ENCODE peak calls at places on chromosome 22, in seven cellular contexts. S is psoas muscle, G is endothelial cell of umbilical vein, R is fibroblast of lung, W is K562, Z is hepatocyte, D is stomach. H is an unnamed sample. For H3K36me3, the result is how much of the 10 kb centered on the place peaks cover.

GRCh38 chr22:38218661-38219331 is 17.0 kb downstream of the MAFF start:
- DNase-seq in D (peak), S (peak), Z (peak), R (peak), W (no peak), G (peak), H (no peak)

GRCh38 chr22:27850000-27850465 is 48.5 kb upstream of the MN1 start:
- DNase-seq in G (peak), D (peak), W (no peak), S (no peak), Z (no peak), R (no peak), H (no peak)

GRCh38 chr22:29037340-29037932 is 24.2 kb downstream of the C22orf31 start:
- DNase-seq in G (no peak), D (no peak), W (no peak), S (no peak), Z (no peak), R (no peak), H (no peak)

GRCh38 chr22:39725351-39726035 is 154.9 kb downstream of the CACNA1I start:
- DNase-seq in R (no peak), S (no peak), G (no peak), W (peak), Z (no peak), D (no peak), H (no peak)

GRCh38 chr22:39148727-39149535 is 3.5 kb downstream of the CBX7 start:
- DNase-seq in W (no peak), R (no peak), Z (peak), G (peak), D (peak), S (peak), H (no peak)

GRCh38 chr22:36332623-36333331 is 55.0 kb downstream of the MYH9 start:
- DNase-seq in G (peak), R (no peak), D (peak), Z (peak), W (peak), S (no peak), H (no peak)

GRCh38 chr22:35589736-35590079 is 27.4 kb downstream of the MB start:
- DNase-seq in W (no peak), G (no peak), Z (no peak), R (no peak), D (no peak), S (no peak), H (no peak)

GRCh38 chr22:26550498-26551033 is 38.3 kb upstream of the TFIP11 start:
- DNase-seq in R (peak), S (no peak), D (no peak), W (no peak), G (no peak), Z (no peak), H (no peak)

GRCh38 chr22:25896592-25896991 is 154.6 kb downstream of the MYO18B start:
- DNase-seq in R (no peak), G (no peak), Z (no peak), W (no peak), S (no peak), D (no peak), H (no peak)

GRCh38 chr22:29203883-29204282 is 1.8 kb upstream of the EMID1 start:
- DNase-seq in S (no peak), G (no peak), R (no peak), Z (no peak), D (no peak), W (no peak), H (no peak)

GRCh38 chr22:27815826-27816530 is 14.4 kb upstream of the MN1 start:
- DNase-seq in S (no peak), Z (no peak), D (no peak), W (no peak), G (no peak), R (no peak), H (no peak)

GRCh38 chr22:38981659-38982007 is 514 bp upstream of the APOBEC3B start:
- DNase-seq in W (no peak), Z (peak), D (no peak), R (no peak), G (no peak), S (no peak), H (no peak)

GRCh38 chr22:49010086-49010863 is 817.4 kb downstream of the BRD1 start:
- DNase-seq in S (no peak), D (peak), W (no peak), G (no peak), Z (no peak), R (no peak), H (peak)

GRCh38 chr22:38782402-38783094 is 11.4 kb downstream of the DNAL4 start:
- DNase-seq in D (no peak), Z (peak), G (no peak), R (no peak), W (peak), S (no peak), H (peak)

GRCh38 chr22:32737811-32738210 is 63.7 kb upstream of the TIMP3 start:
- DNase-seq in S (no peak), W (no peak), G (no peak), D (no peak), Z (no peak), R (peak), H (no peak)

GRCh38 chr22:25153961-25154685 is 45.5 kb upstream of the CRYBB3 start:
- DNase-seq in Z (peak), D (peak), G (peak), W (no peak), S (peak), R (peak), H (peak)

GRCh38 chr22:44395116-44396005 is 82.6 kb upstream of the SHISAL1 start:
- DNase-seq in S (no peak), Z (no peak), G (no peak), D (peak), W (no peak), R (no peak), H (peak)

GRCh38 chr22:24087071-24087795 is 76.1 kb downstream of the CABIN1 start:
- DNase-seq in R (no peak), W (no peak), Z (no peak), D (no peak), G (no peak), S (no peak), H (no peak)

GRCh38 chr22:38504731-38505594 is 1.1 kb downstream of the DDX17 start:
- DNase-seq in R (peak), Z (peak), S (peak), D (peak), G (peak), W (peak), H (peak)

GRCh38 chr22:32680277-32680676 is 121.2 kb upstream of the TIMP3 start:
- DNase-seq in W (no peak), R (no peak), G (no peak), Z (no peak), S (no peak), D (no peak), H (no peak)

GRCh38 chr22:39179401-39179827 is 26.9 kb upstream of the CBX7 start:
- DNase-seq in D (no peak), S (no peak), R (no peak), Z (no peak), G (no peak), W (peak), H (peak)

GRCh38 chr22:39658806-39659463 is 88.4 kb downstream of the CACNA1I start:
- DNase-seq in W (no peak), D (no peak), S (no peak), R (no peak), Z (no peak), G (no peak), H (no peak)

GRCh38 chr22:38412435-38413084 is 42.4 kb downstream of the KCNJ4 start:
- DNase-seq in D (no peak), S (no peak), R (no peak), Z (peak), W (peak), G (no peak), H (peak)

GRCh38 chr22:47259049-47259448 is 496.6 kb downstream of the TBC1D22A start:
- DNase-seq in D (no peak), S (no peak), Z (no peak), R (no peak), W (no peak), G (no peak), H (no peak)

GRCh38 chr22:40690370-40690769 is 11.1 kb downstream of the MCHR1 start:
- DNase-seq in Z (no peak), W (no peak), S (no peak), R (no peak), G (no peak), D (no peak), H (peak)

GRCh38 chr22:39959640-39960447 is at the start of gene TMA7B:
- DNase-seq in D (peak), S (no peak), G (peak), Z (peak), W (peak), R (peak), H (no peak)

GRCh38 chr22:24023204-24023789 is 12.2 kb downstream of the CABIN1 start:
- DNase-seq in W (no peak), R (no peak), G (peak), Z (no peak), D (no peak), S (no peak), H (no peak)

GRCh38 chr22:27422442-27422841 is 379.1 kb downstream of the MN1 start:
- DNase-seq in G (no peak), S (no peak), R (no peak), D (no peak), W (no peak), Z (no peak), H (no peak)

GRCh38 chr22:17815703-17816254 is 41.5 kb upstream of the BID start:
- DNase-seq in G (no peak), R (no peak), D (no peak), W (no peak), S (no peak), Z (no peak), H (no peak)

GRCh38 chr22:17814084-17814483 is 39.8 kb upstream of the BID start:
- DNase-seq in R (no peak), D (no peak), W (no peak), Z (no peak), S (no peak), G (no peak), H (no peak)

GRCh38 chr22:17816649-17817048 is 42.4 kb upstream of the BID start:
- DNase-seq in Z (no peak), D (no peak), W (no peak), R (no peak), G (no peak), S (no peak), H (no peak)

GRCh38 chr22:17817079-17817478 is 42.8 kb upstream of the BID start:
- DNase-seq in Z (no peak), D (no peak), W (no peak), R (no peak), G (no peak), S (no peak), H (no peak)

GRCh38 chr22:17814830-17815229 is 40.6 kb upstream of the BID start:
- DNase-seq in W (no peak), Z (no peak), S (no peak), D (no peak), R (no peak), G (no peak), H (no peak)
- H3K36me3 ChIP-seq in W (under half), Z (under half), S (under half), D (half or more), R (under half), G (under half), H (under half)

GRCh38 chr22:17172172-17172833 is 13.2 kb upstream of the HDHD5 start:
- DNase-seq in Z (peak), G (no peak), D (no peak), W (no peak), S (peak), R (no peak), H (no peak)
- H3K27ac ChIP-seq in Z (peak), G (no peak), D (peak), W (no peak), S (peak), R (peak), H (peak)

GRCh38 chr22:19943665-19944026 is 2.0 kb upstream of the TXNRD2 start:
- DNase-seq in Z (no peak), G (no peak), S (no peak), W (peak), D (no peak), R (peak), H (no peak)
- TF ChIP-seq CTCF in Z (no peak), G (no peak), S (peak), W (peak), D (no peak), R (no peak), H (peak)

DNA sequence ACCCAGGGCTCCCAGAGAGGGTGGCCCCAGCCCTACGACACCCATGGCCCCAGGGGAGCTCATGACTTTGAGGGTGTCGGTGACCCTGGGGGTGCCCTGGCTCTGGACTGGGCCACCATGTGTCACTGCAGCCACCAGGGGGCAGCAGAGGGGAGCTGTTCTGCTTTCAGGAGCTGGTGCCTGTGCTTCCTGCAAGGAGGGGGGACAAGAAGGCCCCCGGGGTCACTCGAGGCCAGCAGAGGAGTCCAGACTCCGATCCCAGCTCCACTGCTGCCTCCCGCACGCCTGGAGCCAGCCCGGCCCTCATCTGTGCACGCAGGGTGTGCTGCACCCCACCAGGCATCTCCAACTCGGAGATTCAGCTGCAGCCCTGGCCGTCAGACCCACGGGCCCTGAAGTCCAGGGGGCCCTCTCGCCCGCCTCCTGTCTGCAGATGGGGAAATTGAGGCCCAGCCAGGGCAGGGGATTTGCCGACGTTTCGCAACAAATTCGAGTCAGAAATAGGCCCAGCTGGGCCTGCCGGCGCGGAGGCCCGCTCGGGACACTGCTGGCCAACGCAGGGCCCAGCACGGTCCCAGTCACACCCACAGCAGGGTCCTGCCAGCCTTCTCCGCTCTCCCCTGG is 29.5 kb upstream of the WNT7B start:
- DNase-seq in Z (peak), W (peak), S (peak), D (peak), G (peak), R (peak), H (peak)
- H3K36me3 ChIP-seq in Z (under half), W (under half), S (under half), D (under half), G (under half), R (under half), H (under half)

DNA sequence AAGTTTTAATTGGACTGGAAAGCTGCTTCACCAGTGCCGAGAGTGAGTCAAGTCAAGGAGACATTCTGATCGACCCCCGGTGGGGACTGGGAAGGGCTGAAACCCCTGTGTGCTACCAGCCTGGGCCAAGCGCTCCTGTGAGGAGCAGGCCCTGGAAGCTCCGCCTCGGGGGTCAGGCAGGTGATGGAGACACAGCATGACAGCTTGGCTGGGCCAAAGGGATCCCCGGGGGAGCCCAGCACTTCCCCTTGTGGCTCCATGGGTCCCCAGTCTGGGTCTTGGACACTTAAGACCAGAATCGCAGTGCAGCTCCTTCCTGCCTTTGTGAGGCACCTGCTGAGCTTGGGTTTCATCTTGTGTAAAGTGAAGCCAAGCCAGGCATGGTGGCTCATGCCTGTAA is 89.2 kb downstream of the MORC2 start:
- DNase-seq in S (no peak), R (no peak), Z (no peak), D (no peak), W (no peak), G (no peak), H (no peak)
- H3K27ac ChIP-seq in S (no peak), R (no peak), Z (no peak), D (no peak), W (no peak), G (no peak), H (peak)

DNA sequence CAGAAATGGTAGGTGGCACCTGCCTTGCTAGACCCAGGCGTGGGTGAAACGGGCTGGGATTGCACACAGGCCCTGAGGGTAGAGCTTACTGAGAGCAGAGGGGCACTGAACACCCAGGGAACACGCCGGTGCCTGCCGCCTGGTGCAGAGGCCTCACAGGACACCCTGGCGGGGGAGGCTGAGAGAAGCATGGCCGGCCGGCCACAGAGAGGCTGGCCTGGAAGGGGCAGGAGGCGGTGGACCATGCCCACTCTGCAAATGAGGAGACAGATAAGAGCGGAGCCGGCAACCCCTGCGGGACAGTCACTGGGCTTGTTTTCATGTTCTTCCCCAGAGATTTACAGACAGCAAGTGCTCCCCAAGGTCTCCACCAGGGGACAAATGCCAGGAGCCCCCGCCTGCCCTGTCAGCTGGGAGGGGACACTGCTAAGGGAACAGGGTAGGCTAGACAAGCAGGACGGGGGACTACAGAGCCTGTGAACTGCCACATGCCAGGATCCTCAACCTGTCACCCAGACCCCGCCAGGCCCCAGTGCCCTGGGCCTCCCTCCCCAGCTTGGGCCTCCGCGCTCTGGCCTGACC is 38.5 kb upstream of the TCF20 start:
- DNase-seq in W (no peak), R (no peak), Z (no peak), D (no peak), G (no peak), S (no peak), H (no peak)
- TF ChIP-seq CTCF in W (no peak), R (no peak), Z (no peak), D (no peak), G (no peak), S (no peak), H (no peak)

GRCh38 chr22:50284479-50284878 is 14.3 kb upstream of the MAPK11 start:
- DNase-seq in S (no peak), W (no peak), R (no peak), G (no peak), D (no peak), Z (no peak), H (no peak)
- H3K36me3 ChIP-seq in S (under half), W (under half), R (half or more), G (under half), D (half or more), Z (under half), H (half or more)

GRCh38 chr22:22535662-22536061 is 15.6 kb upstream of the ZNF280A start:
- DNase-seq in R (no peak), S (no peak), W (no peak), D (no peak), G (no peak), Z (no peak), H (no peak)

GRCh38 chr22:22531770-22532546 is 11.9 kb upstream of the ZNF280A start:
- DNase-seq in Z (no peak), G (no peak), W (no peak), R (no peak), D (no peak), S (no peak), H (no peak)

GRCh38 chr22:22533863-22534262 is 13.8 kb upstream of the ZNF280A start:
- DNase-seq in Z (no peak), R (no peak), G (no peak), S (no peak), D (no peak), W (no peak), H (no peak)

GRCh38 chr22:22534604-22535415 is 14.7 kb upstream of the ZNF280A start:
- DNase-seq in G (no peak), R (no peak), S (no peak), D (no peak), W (no peak), Z (no peak), H (no peak)

DNA sequence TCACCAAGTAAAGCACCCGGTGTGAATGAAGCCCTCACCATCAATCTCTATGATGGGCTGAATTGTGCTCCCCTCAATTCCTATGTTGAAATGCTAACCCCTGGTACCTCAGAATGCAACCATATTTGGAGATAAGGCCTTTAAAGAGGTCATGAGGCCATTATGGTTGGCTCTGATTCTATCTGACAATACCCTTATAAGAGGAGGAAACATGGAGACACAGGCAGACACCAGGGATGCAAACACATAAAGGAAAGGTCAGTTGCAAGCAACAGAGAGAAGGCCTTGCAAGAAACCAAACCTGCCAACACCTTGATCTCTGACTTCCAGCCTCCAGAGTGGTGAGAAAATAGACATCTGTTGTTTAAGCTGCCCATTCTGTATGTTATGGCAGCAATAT is 13.3 kb upstream of the ZNF280A start:
- DNase-seq in S (no peak), Z (no peak), G (no peak), R (no peak), D (no peak), W (no peak), H (no peak)
- H3K27ac ChIP-seq in S (no peak), Z (no peak), G (no peak), R (no peak), D (no peak), W (no peak), H (no peak)

GRCh38 chr22:22168941-22169867 is 75.4 kb upstream of the VPREB1 start:
- DNase-seq in S (no peak), D (no peak), Z (no peak), R (no peak), G (no peak), W (peak), H (no peak)

GRCh38 chr22:22169923-22170322 is 74.7 kb upstream of the VPREB1 start:
- DNase-seq in R (no peak), S (no peak), Z (no peak), G (no peak), D (no peak), W (no peak), H (no peak)

GRCh38 chr22:22167791-22168189 is 76.8 kb upstream of the VPREB1 start:
- DNase-seq in W (peak), D (no peak), R (no peak), S (no peak), Z (no peak), G (no peak), H (no peak)

GRCh38 chr22:22168190-22168940 is 76.2 kb upstream of the VPREB1 start:
- DNase-seq in Z (peak), D (no peak), S (no peak), W (peak), G (no peak), R (peak), H (no peak)

GRCh38 chr22:22171357-22172218 is 73.0 kb upstream of the VPREB1 start:
- DNase-seq in Z (peak), D (no peak), S (no peak), G (no peak), R (no peak), W (peak), H (peak)
- TF ChIP-seq CTCF in Z (no peak), D (no peak), S (no peak), G (peak), R (peak), W (no peak), H (peak)

H was measured in WERI-Rb-1.